ENCODE peak calls at places on chromosomes 5 and 9, in seven cellular contexts. One of them, this sample, is unnamed.

GRCh38 chr9:110389148-110389783 is 51.6 kb upstream of the TXNDC8 start:
- DNase-seq in A549: no peak
- DNase-seq in GM12878: no peak
- DNase-seq in endothelial cell of umbilical vein: no peak
- DNase-seq in HCT116: no peak
- DNase-seq in H1: no peak
- DNase-seq in HepG2: no peak
- DNase-seq in this sample: no peak

GRCh38 chr9:70479880-70480291 is 65.4 kb upstream of the KLF9 start:
- DNase-seq in A549: no peak
- DNase-seq in GM12878: no peak
- DNase-seq in endothelial cell of umbilical vein: no peak
- DNase-seq in HCT116: no peak
- DNase-seq in H1: peak
- DNase-seq in HepG2: no peak
- DNase-seq in this sample: no peak

GRCh38 chr5:161546463-161547301 is at the start of gene GABRB2:
- DNase-seq in A549: no peak
- DNase-seq in GM12878: peak
- DNase-seq in endothelial cell of umbilical vein: peak
- DNase-seq in HCT116: no peak
- DNase-seq in H1: no peak
- DNase-seq in HepG2: peak
- DNase-seq in this sample: peak

GRCh38 chr5:141514330-141515111 is 25.6 kb downstream of the PCDHGC5 start:
- DNase-seq in A549: no peak
- DNase-seq in GM12878: no peak
- DNase-seq in endothelial cell of umbilical vein: peak
- DNase-seq in HCT116: no peak
- DNase-seq in H1: peak
- DNase-seq in HepG2: no peak
- DNase-seq in this sample: no peak

GRCh38 chr5:134006119-134006514 is 1.3 kb upstream of the VDAC1 start:
- DNase-seq in A549: no peak
- DNase-seq in GM12878: no peak
- DNase-seq in endothelial cell of umbilical vein: no peak
- DNase-seq in HCT116: no peak
- DNase-seq in H1: no peak
- DNase-seq in HepG2: no peak
- DNase-seq in this sample: no peak

GRCh38 chr9:35274988-35275387 is 113.2 kb downstream of the UNC13B start:
- DNase-seq in A549: no peak
- DNase-seq in GM12878: no peak
- DNase-seq in endothelial cell of umbilical vein: no peak
- DNase-seq in HCT116: no peak
- DNase-seq in H1: no peak
- DNase-seq in HepG2: no peak
- DNase-seq in this sample: no peak

GRCh38 chr5:1963941-1964451 is 81.3 kb upstream of the IRX4 start:
- DNase-seq in A549: no peak
- DNase-seq in GM12878: no peak
- DNase-seq in endothelial cell of umbilical vein: no peak
- DNase-seq in HCT116: no peak
- DNase-seq in H1: no peak
- DNase-seq in HepG2: no peak
- DNase-seq in this sample: no peak

GRCh38 chr5:154756203-154756870 is 1.2 kb downstream of the LARP1 start:
- DNase-seq in A549: no peak
- DNase-seq in GM12878: no peak
- DNase-seq in endothelial cell of umbilical vein: peak
- DNase-seq in HCT116: no peak
- DNase-seq in H1: no peak
- DNase-seq in HepG2: no peak
- DNase-seq in this sample: peak

GRCh38 chr5:137279631-137280236 is 219.4 kb downstream of the SPOCK1 start:
- DNase-seq in A549: no peak
- DNase-seq in GM12878: no peak
- DNase-seq in endothelial cell of umbilical vein: no peak
- DNase-seq in HCT116: no peak
- DNase-seq in H1: no peak
- DNase-seq in HepG2: no peak
- DNase-seq in this sample: no peak

GRCh38 chr9:35478871-35479270 is 11.0 kb upstream of the RUSC2 start:
- DNase-seq in A549: no peak
- DNase-seq in GM12878: no peak
- DNase-seq in endothelial cell of umbilical vein: peak
- DNase-seq in HCT116: no peak
- DNase-seq in H1: no peak
- DNase-seq in HepG2: no peak
- DNase-seq in this sample: no peak

GRCh38 chr5:155189981-155190380 is 176.4 kb downstream of the KIF4B start:
- DNase-seq in A549: no peak
- DNase-seq in GM12878: no peak
- DNase-seq in endothelial cell of umbilical vein: no peak
- DNase-seq in HCT116: no peak
- DNase-seq in H1: no peak
- DNase-seq in HepG2: peak
- DNase-seq in this sample: no peak

GRCh38 chr5:43422143-43422542 is 10.0 kb upstream of the CCL28 start:
- DNase-seq in A549: no peak
- DNase-seq in GM12878: no peak
- DNase-seq in endothelial cell of umbilical vein: peak
- DNase-seq in HCT116: no peak
- DNase-seq in H1: no peak
- DNase-seq in HepG2: peak
- DNase-seq in this sample: no peak

GRCh38 chr5:78972654-78973428 is 12.3 kb downstream of the ARSB start:
- DNase-seq in A549: no peak
- DNase-seq in GM12878: no peak
- DNase-seq in endothelial cell of umbilical vein: peak
- DNase-seq in HCT116: no peak
- DNase-seq in H1: no peak
- DNase-seq in HepG2: no peak
- DNase-seq in this sample: no peak

GRCh38 chr5:141001854-141002666 is 35.8 kb downstream of the PCDHAC2 start:
- DNase-seq in A549: peak
- DNase-seq in GM12878: no peak
- DNase-seq in endothelial cell of umbilical vein: peak
- DNase-seq in HCT116: peak
- DNase-seq in H1: peak
- DNase-seq in HepG2: no peak
- DNase-seq in this sample: no peak

GRCh38 chr9:116594552-116594951 is 92.6 kb upstream of the TRIM32 start:
- DNase-seq in A549: no peak
- DNase-seq in GM12878: no peak
- DNase-seq in endothelial cell of umbilical vein: peak
- DNase-seq in HCT116: peak
- DNase-seq in H1: no peak
- DNase-seq in HepG2: no peak
- DNase-seq in this sample: no peak

GRCh38 chr9:2109066-2109650 is 94.0 kb downstream of the SMARCA2 start:
- DNase-seq in A549: no peak
- DNase-seq in GM12878: no peak
- DNase-seq in endothelial cell of umbilical vein: no peak
- DNase-seq in HCT116: no peak
- DNase-seq in H1: no peak
- DNase-seq in HepG2: no peak
- DNase-seq in this sample: no peak

GRCh38 chr5:74665823-74666222 is 19.2 kb upstream of the HEXB start:
- DNase-seq in A549: no peak
- DNase-seq in GM12878: no peak
- DNase-seq in endothelial cell of umbilical vein: no peak
- DNase-seq in HCT116: no peak
- DNase-seq in H1: no peak
- DNase-seq in HepG2: no peak
- DNase-seq in this sample: no peak

GRCh38 chr5:171759777-171760176 is 25.8 kb upstream of the SMIM23 start:
- DNase-seq in A549: no peak
- DNase-seq in GM12878: no peak
- DNase-seq in endothelial cell of umbilical vein: no peak
- DNase-seq in HCT116: no peak
- DNase-seq in H1: no peak
- DNase-seq in HepG2: no peak
- DNase-seq in this sample: no peak

GRCh38 chr5:171395042-171395441 is 7.4 kb downstream of the NPM1 start:
- DNase-seq in A549: no peak
- DNase-seq in GM12878: no peak
- DNase-seq in endothelial cell of umbilical vein: no peak
- DNase-seq in HCT116: no peak
- DNase-seq in H1: no peak
- DNase-seq in HepG2: no peak
- DNase-seq in this sample: peak

GRCh38 chr5:151384106-151384505 is 36.7 kb upstream of the SLC36A2 start:
- DNase-seq in A549: no peak
- DNase-seq in GM12878: no peak
- DNase-seq in endothelial cell of umbilical vein: no peak
- DNase-seq in HCT116: no peak
- DNase-seq in H1: no peak
- DNase-seq in HepG2: no peak
- DNase-seq in this sample: no peak

GRCh38 chr5:65742565-65743231 is 20.7 kb downstream of the NLN start:
- DNase-seq in A549: peak
- DNase-seq in GM12878: peak
- DNase-seq in endothelial cell of umbilical vein: peak
- DNase-seq in HCT116: peak
- DNase-seq in H1: no peak
- DNase-seq in HepG2: peak
- DNase-seq in this sample: peak

GRCh38 chr5:147863409-147864194 is 14.9 kb upstream of the SCGB3A2 start:
- DNase-seq in A549: no peak
- DNase-seq in GM12878: no peak
- DNase-seq in endothelial cell of umbilical vein: peak
- DNase-seq in HCT116: no peak
- DNase-seq in H1: no peak
- DNase-seq in HepG2: no peak
- DNase-seq in this sample: no peak

GRCh38 chr5:147858520-147858919 is 20.0 kb upstream of the SCGB3A2 start:
- DNase-seq in A549: no peak
- DNase-seq in GM12878: no peak
- DNase-seq in endothelial cell of umbilical vein: no peak
- DNase-seq in HCT116: no peak
- DNase-seq in H1: no peak
- DNase-seq in HepG2: no peak
- DNase-seq in this sample: no peak

GRCh38 chr5:147857302-147858129 is 21.0 kb upstream of the SCGB3A2 start:
- DNase-seq in A549: peak
- DNase-seq in GM12878: no peak
- DNase-seq in endothelial cell of umbilical vein: peak
- DNase-seq in HCT116: peak
- DNase-seq in H1: peak
- DNase-seq in HepG2: peak
- DNase-seq in this sample: peak

GRCh38 chr5:147859962-147860640 is 18.4 kb upstream of the SCGB3A2 start:
- DNase-seq in A549: no peak
- DNase-seq in GM12878: no peak
- DNase-seq in endothelial cell of umbilical vein: no peak
- DNase-seq in HCT116: no peak
- DNase-seq in H1: no peak
- DNase-seq in HepG2: no peak
- DNase-seq in this sample: no peak

GRCh38 chr5:147860641-147861025 is 17.9 kb upstream of the SCGB3A2 start:
- DNase-seq in A549: no peak
- DNase-seq in GM12878: no peak
- DNase-seq in endothelial cell of umbilical vein: no peak
- DNase-seq in HCT116: no peak
- DNase-seq in H1: no peak
- DNase-seq in HepG2: no peak
- DNase-seq in this sample: no peak
- TF ChIP-seq CTCF in A549: no peak
- TF ChIP-seq CTCF in GM12878: no peak
- TF ChIP-seq CTCF in endothelial cell of umbilical vein: no peak
- TF ChIP-seq CTCF in HCT116: no peak
- TF ChIP-seq CTCF in H1: no peak
- TF ChIP-seq CTCF in HepG2: no peak
- TF ChIP-seq CTCF in this sample: no peak

GRCh38 chr5:51382759-51383493 is at the start of gene ISL1:
- DNase-seq in A549: peak
- DNase-seq in GM12878: no peak
- DNase-seq in endothelial cell of umbilical vein: peak
- DNase-seq in HCT116: peak
- DNase-seq in H1: no peak
- DNase-seq in HepG2: no peak
- DNase-seq in this sample: no peak
- TF ChIP-seq MAX in A549: no peak
- TF ChIP-seq MAX in GM12878: no peak
- TF ChIP-seq MAX in endothelial cell of umbilical vein: no peak
- TF ChIP-seq MAX in HCT116: peak
- TF ChIP-seq MAX in H1: peak
- TF ChIP-seq MAX in HepG2: no peak
- TF ChIP-seq MAX in this sample: no peak

DNA sequence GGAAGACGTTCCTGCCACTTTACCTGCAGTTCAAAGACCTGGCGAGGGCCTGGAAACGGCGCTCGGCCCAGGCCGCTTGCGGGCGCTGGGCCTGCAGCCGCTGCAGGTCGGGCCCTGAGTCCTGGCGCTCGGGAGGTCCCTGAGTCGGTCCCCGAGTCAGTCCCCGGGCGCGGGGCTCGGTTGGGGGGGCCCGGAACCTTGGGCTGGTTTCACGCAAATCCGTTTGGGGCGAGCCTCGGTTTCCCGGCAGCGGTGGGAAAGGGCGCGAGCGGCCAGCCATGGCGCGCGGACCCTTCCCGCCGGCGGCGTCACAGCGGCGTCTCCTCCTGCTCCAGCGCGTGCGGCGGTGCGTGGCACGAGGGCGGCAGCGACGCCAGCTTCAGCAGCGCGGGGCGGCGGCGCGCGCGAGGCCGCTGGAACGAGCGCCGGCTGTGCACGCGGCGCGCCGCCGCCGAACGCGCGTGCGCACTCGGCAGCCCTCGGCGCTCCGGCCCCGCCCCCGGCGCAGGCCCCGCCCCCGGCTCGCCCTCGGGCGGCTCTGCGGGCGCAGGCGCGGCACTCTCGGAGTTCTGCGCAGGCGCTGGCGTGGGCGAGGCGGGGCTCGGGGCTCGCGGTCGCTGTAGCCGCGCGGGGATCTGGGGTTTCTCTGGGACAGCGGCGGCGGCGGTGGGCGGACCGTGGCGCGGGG is 29.8 kb downstream of the EXOC3 start:
- DNase-seq in A549: peak
- DNase-seq in GM12878: no peak
- DNase-seq in endothelial cell of umbilical vein: peak
- DNase-seq in HCT116: peak
- DNase-seq in H1: no peak
- DNase-seq in HepG2: peak
- DNase-seq in this sample: peak
- TF ChIP-seq POLR2A in A549: peak
- TF ChIP-seq POLR2A in GM12878: peak
- TF ChIP-seq POLR2A in endothelial cell of umbilical vein: peak
- TF ChIP-seq POLR2A in HCT116: peak
- TF ChIP-seq POLR2A in H1: peak
- TF ChIP-seq POLR2A in HepG2: peak
- TF ChIP-seq POLR2A in this sample: peak

GRCh38 chr5:91266184-91266705 is 116.9 kb downstream of the ARRDC3 start:
- DNase-seq in A549: peak
- DNase-seq in GM12878: no peak
- DNase-seq in endothelial cell of umbilical vein: peak
- DNase-seq in HCT116: peak
- DNase-seq in H1: no peak
- DNase-seq in HepG2: no peak
- DNase-seq in this sample: peak
- TF ChIP-seq CTCF in A549: no peak
- TF ChIP-seq CTCF in GM12878: no peak
- TF ChIP-seq CTCF in endothelial cell of umbilical vein: no peak
- TF ChIP-seq CTCF in HCT116: no peak
- TF ChIP-seq CTCF in H1: no peak
- TF ChIP-seq CTCF in HepG2: no peak
- TF ChIP-seq CTCF in this sample: no peak

This sample was measured in NB4.